ENCODE peak calls at places on chromosomes 5 and 9, in six cellular contexts. E is A673, U is prostate gland, D is colonic mucosa, J is GM23248, M is uterus. G is an unnamed sample. For H3K9me3, the result is how much of the 10 kb centered on the place peaks cover.

GRCh38 chr5:155878991-155879575 is 447.9 kb upstream of the SGCD start:
- DNase-seq in M (no peak), D (no peak), J (peak), U (no peak), E (no peak), G (peak)

GRCh38 chr5:54457094-54457531 is 1.6 kb downstream of the HSPB3 start:
- DNase-seq in J (peak), U (no peak), D (no peak), E (peak), M (no peak), G (peak)

GRCh38 chr9:116156621-116157314 is 3.2 kb downstream of the PAPPA start:
- DNase-seq in E (peak), U (no peak), J (peak), D (peak), M (peak), G (peak)

GRCh38 chr5:173726848-173727557 is 110.6 kb upstream of the BOD1 start:
- DNase-seq in E (no peak), M (no peak), J (no peak), U (no peak), D (no peak), G (no peak)

GRCh38 chr9:133604214-133604613 is 5.0 kb downstream of the FAM163B start:
- DNase-seq in J (no peak), D (no peak), E (peak), U (no peak), M (no peak), G (no peak)

GRCh38 chr5:122064992-122065391 is 13.1 kb downstream of the LOX start:
- DNase-seq in M (no peak), D (no peak), J (no peak), E (no peak), U (no peak), G (no peak)

GRCh38 chr9:18786936-18787658 is 245.9 kb downstream of the SAXO1 start:
- DNase-seq in E (no peak), M (no peak), U (no peak), J (peak), D (no peak), G (peak)

GRCh38 chr5:150836064-150836463 is 10.3 kb upstream of the IRGM start:
- DNase-seq in J (no peak), M (no peak), D (no peak), U (no peak), E (no peak), G (no peak)

GRCh38 chr5:65812648-65813047 is 90.6 kb downstream of the NLN start:
- DNase-seq in E (no peak), J (no peak), D (peak), M (no peak), U (no peak), G (no peak)

GRCh38 chr9:105881654-105882349 is 187.5 kb downstream of the TMEM38B start:
- DNase-seq in D (peak), M (peak), U (peak), J (peak), E (peak), G (peak)

GRCh38 chr9:136385015-136385414 is 11.5 kb upstream of the CARD9 start:
- DNase-seq in E (no peak), J (no peak), M (no peak), D (no peak), U (no peak), G (no peak)

DNA sequence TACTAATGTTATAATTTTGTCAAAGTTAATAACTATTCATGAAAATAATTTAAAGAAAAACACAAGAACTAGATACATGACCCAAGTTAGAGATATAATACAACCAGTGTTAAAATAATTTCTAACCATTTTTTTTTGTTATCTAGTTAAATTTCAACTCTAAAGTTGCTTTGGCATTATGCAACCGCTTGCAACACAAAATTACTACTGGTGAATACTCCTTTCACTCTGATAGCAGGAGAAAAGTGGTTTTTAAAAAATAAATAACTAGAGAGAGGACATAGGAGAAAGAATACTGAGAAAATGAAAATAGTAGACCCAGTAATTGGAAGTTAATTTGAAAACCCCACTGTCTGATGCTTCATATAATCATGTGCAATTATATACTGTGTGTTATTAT is 622.4 kb upstream of the GRIN3A start:
- DNase-seq in J (no peak), D (no peak), E (no peak), M (no peak), U (no peak), G (no peak)
- H3K9me3 ChIP-seq in J (under half), D (under half), E (under half), M (under half), U (under half), G (under half)

GRCh38 chr5:22242532-22242931 is 610.6 kb downstream of the CDH12 start:
- DNase-seq in D (no peak), U (no peak), E (peak), J (peak), M (no peak), G (no peak)

DNA sequence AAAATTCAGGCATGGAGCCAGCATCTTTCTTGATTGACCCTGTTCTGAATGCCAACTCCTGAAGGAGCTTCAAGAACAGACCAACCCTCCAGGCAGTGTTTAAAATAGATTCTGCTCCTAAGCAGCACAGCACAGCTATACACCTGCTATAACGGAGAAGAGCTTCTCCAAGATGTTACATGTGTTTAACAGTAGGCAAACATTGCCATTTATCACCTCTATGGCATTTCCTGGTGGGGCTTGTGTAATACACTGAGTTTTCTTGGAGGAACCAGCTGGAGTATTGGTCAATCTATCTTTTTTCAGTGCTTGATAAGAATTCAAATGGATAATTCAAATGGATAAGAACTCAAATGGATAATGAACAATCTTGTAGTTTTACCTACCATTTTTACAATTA is 615.1 kb downstream of the CDH12 start:
- DNase-seq in M (no peak), E (no peak), D (no peak), U (no peak), J (no peak), G (no peak)
- H3K9me3 ChIP-seq in M (under half), E (under half), D (under half), U (under half), J (under half), G (under half)

GRCh38 chr9:40925149-40925548 is 203.3 kb downstream of the FOXD4L6 start:
- DNase-seq in M (no peak), D (no peak), E (no peak), U (no peak), J (no peak), G (no peak)

GRCh38 chr9:40926404-40927259 is 201.8 kb downstream of the FOXD4L6 start:
- DNase-seq in D (no peak), U (no peak), E (no peak), M (no peak), J (no peak), G (no peak)

GRCh38 chr9:40928803-40929487 is 199.5 kb downstream of the FOXD4L6 start:
- DNase-seq in E (no peak), M (no peak), U (no peak), D (no peak), J (no peak), G (no peak)

GRCh38 chr9:40927851-40928802 is 200.4 kb downstream of the FOXD4L6 start:
- DNase-seq in M (no peak), D (no peak), J (no peak), E (no peak), U (no peak), G (no peak)

GRCh38 chr9:40927260-40927631 is 201.2 kb downstream of the FOXD4L6 start:
- DNase-seq in D (no peak), M (no peak), J (no peak), E (no peak), U (no peak), G (no peak)
- H3K9me3 ChIP-seq in D (under half), M (half or more), J (under half), E (under half), U (under half), G (half or more)

DNA sequence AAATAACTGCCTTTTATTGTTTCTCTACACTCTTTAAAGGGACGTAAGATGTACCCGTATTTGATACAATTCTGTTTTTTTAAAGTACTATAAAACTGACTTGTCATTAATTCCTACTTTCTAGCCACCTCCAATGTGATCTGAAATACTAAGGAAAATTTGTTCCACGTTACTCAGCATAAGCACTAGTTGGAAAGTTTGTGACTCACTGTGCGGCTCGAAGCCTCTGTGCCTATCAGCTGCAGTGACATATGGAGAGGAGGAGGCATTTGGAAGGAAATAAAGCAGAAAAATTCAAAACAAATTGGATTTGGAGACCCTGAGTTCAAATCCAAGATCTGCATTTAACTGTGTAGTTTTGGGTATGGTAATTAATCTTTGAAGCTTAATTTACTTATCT is 339.4 kb downstream of the BRINP1 start:
- DNase-seq in U (no peak), J (no peak), E (no peak), M (no peak), D (no peak), G (no peak)
- H3K9me3 ChIP-seq in U (under half), J (under half), E (under half), M (under half), D (under half), G (under half)

GRCh38 chr5:128988476-128988875 is 23.2 kb downstream of the SLC27A6 start:
- DNase-seq in U (no peak), D (no peak), M (no peak), J (no peak), E (no peak), G (no peak)

DNA sequence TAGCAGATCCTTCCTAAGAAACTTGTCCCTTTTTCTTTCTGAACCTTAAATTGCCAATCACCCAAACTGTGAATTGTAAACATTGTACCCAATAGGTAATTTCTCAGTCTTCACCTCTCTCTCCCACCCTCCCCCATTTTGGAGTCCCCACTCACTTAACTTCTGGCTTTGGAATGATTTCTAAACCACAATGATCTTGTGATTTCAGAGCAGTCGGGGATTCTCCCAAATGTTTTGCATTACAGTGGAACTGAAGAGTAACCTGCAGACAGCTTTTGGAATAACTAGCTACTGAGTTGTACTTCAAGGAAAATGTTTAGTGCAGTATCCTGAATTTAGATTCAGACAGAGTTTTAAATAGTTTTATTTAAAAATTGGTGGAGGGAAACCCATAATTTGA is 19.2 kb downstream of the SLC27A6 start:
- DNase-seq in M (no peak), E (no peak), J (no peak), D (no peak), U (no peak), G (no peak)
- H3K9me3 ChIP-seq in M (under half), E (under half), J (under half), D (under half), U (under half), G (under half)

DNA sequence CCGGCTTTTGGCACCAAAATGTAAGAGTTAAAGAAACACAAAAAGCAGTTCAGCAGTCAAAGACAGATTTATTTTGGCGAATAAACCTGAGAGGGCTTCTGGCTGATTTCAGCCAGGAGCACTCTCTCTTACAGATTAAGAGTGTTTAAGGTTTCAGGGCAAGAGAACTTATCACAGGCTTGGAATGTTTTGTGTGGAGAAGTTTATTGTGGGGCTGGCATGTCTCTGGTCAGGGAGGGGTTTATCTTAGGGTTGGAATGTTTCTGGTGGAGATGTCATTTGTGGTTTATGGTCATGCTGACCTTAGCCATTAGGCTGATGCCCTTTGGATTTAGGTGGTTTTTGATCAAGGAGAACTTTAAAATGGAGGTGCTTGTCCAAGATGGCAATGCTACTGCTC is 622.3 kb upstream of the PTPRD start:
- DNase-seq in U (no peak), E (no peak), J (no peak), D (no peak), M (no peak), G (no peak)
- H3K9me3 ChIP-seq in U (under half), E (under half), J (under half), D (under half), M (under half), G (under half)

GRCh38 chr9:95332860-95333259 is 15.4 kb upstream of the FANCC start:
- DNase-seq in J (no peak), U (no peak), D (no peak), E (no peak), M (no peak), G (no peak)
- H3K9me3 ChIP-seq in J (under half), U (under half), D (under half), E (under half), M (under half), G (under half)

GRCh38 chr5:180848878-180849277 is 12.2 kb downstream of the ZFP62 start:
- DNase-seq in E (no peak), U (no peak), J (no peak), D (no peak), M (no peak), G (no peak)
- H3K9me3 ChIP-seq in E (half or more), U (under half), J (under half), D (under half), M (under half), G (under half)

G was measured in adipocyte.